ENCODE peak calls at places on chromosomes 11 and 22, in six cellular contexts. B, K, D, A, I and R are unnamed samples.
A peak's percentile ranks its signal among the peaks of the same experiment; 100 is the strongest.

GRCh38 chr11:88475991-88476418 is 138.5 kb upstream of the CTSC start:
- DNase-seq in B (peak; percentile 81), K (no peak), D (no peak), A (no peak), I (no peak), R (no peak)

GRCh38 chr11:20790622-20791021 is 121.2 kb downstream of the NELL1 start:
- DNase-seq in B (no peak), K (no peak), D (no peak), A (no peak), I (no peak), R (no peak)

GRCh38 chr22:32203181-32204105 is 1.4 kb downstream of the RFPL2 start:
- DNase-seq in B (no peak), K (no peak), D (no peak), A (no peak), I (no peak), R (no peak)

GRCh38 chr11:1335811-1336761 is 26.7 kb upstream of the TOLLIP start:
- DNase-seq in B (no peak), K (peak; percentile 5), D (peak; percentile 52), A (peak; percentile 64), I (peak; percentile 83), R (peak; percentile 30)

GRCh38 chr11:123853038-123853437 is 32.4 kb downstream of the TMEM225 start:
- DNase-seq in B (no peak), K (no peak), D (no peak), A (no peak), I (no peak), R (no peak)

GRCh38 chr22:32020117-32020516 is 22.9 kb upstream of the SLC5A1 start:
- DNase-seq in B (no peak), K (peak; percentile 60), D (no peak), A (no peak), I (no peak), R (peak; percentile 73)

GRCh38 chr11:67670316-67671210 is 3.9 kb downstream of the ALDH3B2 start:
- DNase-seq in B (no peak), K (no peak), D (no peak), A (no peak), I (no peak), R (no peak)

GRCh38 chr11:77278595-77279506 is 22.6 kb downstream of the GDPD4 start:
- DNase-seq in B (no peak), K (no peak), D (no peak), A (no peak), I (no peak), R (no peak)

GRCh38 chr22:39996732-39997131 is 2.0 kb downstream of the FAM83F start:
- DNase-seq in B (no peak), K (no peak), D (no peak), A (no peak), I (no peak), R (peak; percentile 98)

GRCh38 chr11:74205181-74205580 is 34.1 kb downstream of the PPME1 start:
- DNase-seq in B (no peak), K (no peak), D (no peak), A (no peak), I (no peak), R (no peak)

GRCh38 chr22:26038365-26038764 is 130.9 kb upstream of the SEZ6L start:
- DNase-seq in B (no peak), K (no peak), D (no peak), A (peak; percentile 24), I (no peak), R (no peak)

GRCh38 chr11:27820249-27820648 is 120.0 kb upstream of the BDNF start:
- DNase-seq in B (no peak), K (no peak), D (no peak), A (no peak), I (no peak), R (no peak)

GRCh38 chr11:97794876-97795275 is 1225.9 kb upstream of the CNTN5 start:
- DNase-seq in B (no peak), K (no peak), D (no peak), A (no peak), I (no peak), R (no peak)

GRCh38 chr11:132101861-132102260 is 731.4 kb downstream of the NTM start:
- DNase-seq in B (no peak), K (no peak), D (no peak), A (no peak), I (no peak), R (no peak)

GRCh38 chr11:33257160-33257896 is at the start of gene HIPK3:
- DNase-seq in B (peak; percentile 37), K (peak; percentile 79), D (peak; percentile 55), A (peak; percentile 86), I (peak; percentile 88), R (peak; percentile 41)

GRCh38 chr11:65899356-65900124 is 648 bp downstream of the FOSL1 start:
- DNase-seq in B (no peak), K (peak; percentile 81), D (peak; percentile 39), A (no peak), I (peak; percentile 62), R (no peak)

GRCh38 chr22:20239951-20240773 is 28.0 kb downstream of the RTN4R start:
- DNase-seq in B (peak; percentile 58), K (no peak), D (no peak), A (no peak), I (no peak), R (no peak)

GRCh38 chr22:45754822-45755221 is 83.2 kb downstream of the ATXN10 start:
- DNase-seq in B (no peak), K (no peak), D (no peak), A (no peak), I (no peak), R (no peak)

GRCh38 chr11:85643255-85643654 is 4.5 kb upstream of the TMEM126A start:
- DNase-seq in B (no peak), K (no peak), D (no peak), A (no peak), I (no peak), R (no peak)

GRCh38 chr22:26674211-26675190 is 17.1 kb downstream of the MIAT start:
- DNase-seq in B (no peak), K (no peak), D (no peak), A (peak; percentile 22), I (no peak), R (peak; percentile 31)

GRCh38 chr11:126115820-126116319 is 53.2 kb upstream of the CDON start:
- DNase-seq in B (no peak), K (peak; percentile 13), D (no peak), A (peak; percentile 83), I (no peak), R (no peak)

GRCh38 chr11:58023435-58023931 is at the start of gene OR9Q1:
- DNase-seq in B (no peak), K (no peak), D (no peak), A (no peak), I (no peak), R (no peak)

GRCh38 chr22:40193429-40194421 is 16.0 kb downstream of the TNRC6B start:
- DNase-seq in B (peak; percentile 32), K (no peak), D (no peak), A (no peak), I (no peak), R (no peak)

GRCh38 chr22:32917577-32918375 is 116.3 kb downstream of the TIMP3 start:
- DNase-seq in B (no peak), K (no peak), D (no peak), A (no peak), I (no peak), R (peak; percentile 14)

GRCh38 chr11:126079640-126080205 is 17.1 kb upstream of the CDON start:
- DNase-seq in B (no peak), K (no peak), D (no peak), A (no peak), I (no peak), R (no peak)